ENCODE peak calls at places on chromosomes 4 and X, in nine cellular contexts. K is sigmoid colon; E is GM23248; Q is cardiac muscle cell; L is hepatocyte; P is neural progenitor cell; Y is CD8-positive, alpha-beta memory T cell; N is K562; W is mesendoderm. S is an unnamed sample.

GRCh38 chrX:151962034-151962433 is 12.4 kb downstream of the GABRE start:
- DNase-seq in K (no peak), E (no peak), Q (no peak), L (no peak), P (no peak), Y (no peak), N (no peak), W (no peak), S (no peak)

GRCh38 chr4:36863601-36864000 is 380.9 kb upstream of the NWD2 start:
- DNase-seq in K (no peak), E (no peak), Q (no peak), L (no peak), P (no peak), Y (no peak), N (no peak), W (no peak), S (no peak)

GRCh38 chrX:119871599-119872395 is at the start of the genes NDUFA1 and RNF113A:
- DNase-seq in K (peak; percentile 92), E (peak; percentile 91), Q (peak; percentile 88), L (peak; percentile 91), P (peak; percentile 84), Y (peak; percentile 76), N (peak; percentile 85), W (peak; percentile 91), S (peak; percentile 91)

GRCh38 chr4:182215171-182215570 is 28.0 kb upstream of the TENM3 start:
- DNase-seq in K (no peak), E (peak; percentile 20), Q (no peak), L (no peak), P (no peak), Y (no peak), N (no peak), W (no peak), S (no peak)

GRCh38 chr4:94159790-94160189 is 47.9 kb upstream of the SMARCAD1 start:
- DNase-seq in K (no peak), E (no peak), Q (no peak), L (no peak), P (no peak), Y (no peak), N (no peak), W (no peak), S (no peak)

GRCh38 chr4:64121803-64122202 is 287.4 kb downstream of the TECRL start:
- DNase-seq in K (no peak), E (no peak), Q (no peak), L (no peak), P (no peak), Y (no peak), N (no peak), W (no peak), S (no peak)

GRCh38 chr4:129327637-129328036 is 231.7 kb downstream of the C4orf33 start:
- DNase-seq in K (no peak), E (no peak), Q (no peak), L (no peak), P (no peak), Y (no peak), N (no peak), W (no peak), S (no peak)

GRCh38 chr4:84796388-84796787 is 170.1 kb downstream of the WDFY3 start:
- DNase-seq in K (no peak), E (no peak), Q (no peak), L (no peak), P (peak; percentile 8), Y (no peak), N (peak; percentile 5), W (peak; percentile 45), S (no peak)

GRCh38 chr4:78057135-78057599 is at the start of gene FRAS1:
- DNase-seq in K (peak; percentile 68), E (peak; percentile 69), Q (peak; percentile 53), L (peak; percentile 79), P (peak; percentile 87), Y (no peak), N (no peak), W (peak; percentile 78), S (no peak)

GRCh38 chr4:56762484-56763250 is 58.8 kb downstream of the SPINK2 start:
- DNase-seq in K (no peak), E (no peak), Q (no peak), L (no peak), P (peak; percentile 15), Y (no peak), N (no peak), W (peak; percentile 42), S (peak; percentile 38)

GRCh38 chrX:41785685-41786084 is 61.7 kb downstream of the GPR82 start:
- DNase-seq in K (no peak), E (peak; percentile 47), Q (peak; percentile 2), L (no peak), P (no peak), Y (no peak), N (no peak), W (no peak), S (no peak)

GRCh38 chr4:113743690-113744089 is 17.8 kb downstream of the CAMK2D start:
- DNase-seq in K (no peak), E (no peak), Q (no peak), L (no peak), P (no peak), Y (no peak), N (no peak), W (no peak), S (no peak)

GRCh38 chr4:162274354-162274753 is 110.6 kb upstream of the FSTL5 start:
- DNase-seq in K (peak; percentile 72), E (no peak), Q (no peak), L (no peak), P (no peak), Y (no peak), N (no peak), W (no peak), S (no peak)

GRCh38 chrX:70421618-70422017 is 1.5 kb upstream of the GDPD2 start:
- DNase-seq in K (no peak), E (no peak), Q (no peak), L (no peak), P (peak; percentile 21), Y (no peak), N (no peak), W (peak; percentile 5), S (no peak)

GRCh38 chr4:43481526-43481925 is 589.0 kb downstream of the GRXCR1 start:
- DNase-seq in K (no peak), E (no peak), Q (no peak), L (no peak), P (no peak), Y (no peak), N (no peak), W (no peak), S (no peak)

GRCh38 chr4:43485196-43485595 is 592.7 kb downstream of the GRXCR1 start:
- DNase-seq in K (no peak), E (no peak), Q (no peak), L (no peak), P (no peak), Y (no peak), N (no peak), W (peak; percentile 11), S (no peak)
- H3K36me3 ChIP-seq in K (no peaks in the 10 kb centered on the region), E (no peaks in the 10 kb centered on the region), Q (no peaks in the 10 kb centered on the region), L (no peaks in the 10 kb centered on the region), P (no peaks in the 10 kb centered on the region), Y (no peaks in the 10 kb centered on the region), N (no peaks in the 10 kb centered on the region), W (no peaks in the 10 kb centered on the region), S (no peaks in the 10 kb centered on the region)

DNA sequence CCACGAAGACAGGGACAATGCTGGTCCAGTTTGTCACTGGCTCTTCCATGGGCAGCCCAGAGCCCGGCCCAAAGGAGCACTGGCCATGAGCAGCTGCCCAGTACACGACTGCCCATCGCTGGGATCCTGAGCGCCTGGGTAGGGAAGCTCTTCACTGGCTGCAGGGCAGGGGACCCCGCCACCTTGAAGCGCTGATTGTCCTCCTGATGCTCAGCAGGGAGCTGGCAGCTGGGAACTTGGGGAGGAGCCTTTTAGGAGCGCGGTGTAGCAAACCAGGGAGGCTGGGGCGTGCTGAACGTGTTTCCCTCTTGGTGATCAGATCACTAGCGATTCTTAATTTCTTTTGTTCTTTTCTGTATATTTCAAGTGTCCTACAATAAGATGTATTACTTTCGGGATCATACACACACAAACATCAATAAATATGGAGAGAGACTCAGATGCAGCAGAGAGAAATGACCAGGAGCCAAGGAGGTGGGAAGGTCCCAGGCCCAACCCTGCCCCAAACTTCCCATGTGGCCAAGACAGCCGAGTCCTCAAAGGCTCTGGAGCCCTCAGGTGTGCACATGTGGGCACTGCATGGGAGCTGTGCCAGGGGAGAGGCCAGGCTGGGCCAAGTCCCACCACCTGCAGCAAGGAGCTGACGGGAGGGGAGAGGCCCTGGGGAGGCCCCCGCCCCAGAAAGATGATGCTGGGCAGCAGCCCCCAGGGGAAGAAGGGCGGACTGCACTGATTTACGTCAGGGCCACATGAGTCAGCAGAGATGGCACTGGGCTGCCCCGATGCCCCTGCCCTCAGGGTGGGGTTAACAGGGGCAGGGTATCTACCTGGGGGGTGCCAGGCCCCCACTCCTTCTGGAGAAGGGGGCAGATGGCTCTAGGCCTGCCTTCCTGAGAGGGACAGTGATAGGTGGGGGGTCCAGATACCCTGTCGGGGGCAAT is 1.6 kb downstream of the L1CAM start:
- DNase-seq in K (no peak), E (no peak), Q (no peak), L (no peak), P (no peak), Y (no peak), N (no peak), W (no peak), S (no peak)
- H3K4me3 ChIP-seq in K (no peak overlapping the region), E (no peak overlapping the region), Q (no peak overlapping the region), L (no peak overlapping the region), P (no peak overlapping the region), Y (no peak overlapping the region), N (no peak overlapping the region), W (no peak overlapping the region), S (no peak overlapping the region)

GRCh38 chr4:143196323-143196722 is 11.6 kb downstream of the USP38 start:
- DNase-seq in K (no peak), E (no peak), Q (no peak), L (no peak), P (no peak), Y (no peak), N (no peak), W (no peak), S (no peak)
- H3K36me3 ChIP-seq in K (peaks cover 30% of the 10 kb centered on the region), E (peaks cover 63% of the 10 kb centered on the region), Q (peaks cover 57% of the 10 kb centered on the region), L (peaks cover 9% of the 10 kb centered on the region), P (peaks cover 6% of the 10 kb centered on the region), Y (peaks cover 52% of the 10 kb centered on the region), N (peaks cover 97% of the 10 kb centered on the region), W (peaks cover 2% of the 10 kb centered on the region), S (peaks cover 61% of the 10 kb centered on the region)

GRCh38 chr4:2416564-2417195 is 1.8 kb downstream of the ZFYVE28 start:
- DNase-seq in K (no peak), E (peak; percentile 59), Q (no peak), L (no peak), P (peak; percentile 76), Y (no peak), N (peak; percentile 64), W (peak; percentile 80), S (peak; percentile 21)
- H3K4me3 ChIP-seq in K (peak overlapping the region; percentile 69), E (peak overlapping the region; percentile 74), Q (peak overlapping the region; percentile 23), L (no peak overlapping the region), P (peak overlapping the region; percentile 51), Y (peak overlapping the region; percentile 47), N (peak overlapping the region; percentile 57), W (peak overlapping the region; percentile 41), S (no peak overlapping the region)

S was measured in CD4-positive, alpha-beta memory T cell.